ENCODE peak calls at places on chromosome 3, in five cellular contexts. R, G, D, W and O are unnamed samples.

GRCh38 chr3:134249935-134250716 is 533 bp downstream of the RYK start:
- DNase-seq in R (peak), G (peak), D (peak), W (peak), O (peak)

GRCh38 chr3:105039004-105039403 is 327.7 kb upstream of the ALCAM start:
- DNase-seq in R (no peak), G (no peak), D (no peak), W (no peak), O (no peak)

GRCh38 chr3:55718074-55718473 is 231.0 kb upstream of the WNT5A start:
- DNase-seq in R (no peak), G (no peak), D (no peak), W (no peak), O (no peak)

GRCh38 chr3:31858439-31858838 is 122.6 kb downstream of the OSBPL10 start:
- DNase-seq in R (peak), G (no peak), D (peak), W (no peak), O (no peak)

GRCh38 chr3:50242778-50243551 is 7.0 kb downstream of the GNAI2 start:
- DNase-seq in R (peak), G (peak), D (no peak), W (no peak), O (no peak)

GRCh38 chr3:52437326-52438103 is 7.4 kb downstream of the SEMA3G start:
- DNase-seq in R (no peak), G (no peak), D (no peak), W (peak), O (no peak)

GRCh38 chr3:184360070-184360833 is 1.2 kb downstream of the CLCN2 start:
- DNase-seq in R (no peak), G (no peak), D (no peak), W (no peak), O (no peak)

GRCh38 chr3:73094127-73094526 is 32.7 kb downstream of the EBLN2 start:
- DNase-seq in R (peak), G (peak), D (no peak), W (no peak), O (no peak)

GRCh38 chr3:146019508-146019907 is 141.5 kb downstream of the PLOD2 start:
- DNase-seq in R (no peak), G (no peak), D (no peak), W (peak), O (no peak)

GRCh38 chr3:69867941-69868505 is 128.8 kb downstream of the MITF start:
- DNase-seq in R (no peak), G (no peak), D (no peak), W (no peak), O (no peak)

GRCh38 chr3:36944641-36945270 is at the start of gene TRANK1:
- DNase-seq in R (no peak), G (peak), D (peak), W (peak), O (no peak)

GRCh38 chr3:141399979-141400971 is 32.0 kb downstream of the ZBTB38 start:
- DNase-seq in R (no peak), G (no peak), D (peak), W (peak), O (no peak)

GRCh38 chr3:71942432-71942831 is 157.5 kb upstream of the PROK2 start:
- DNase-seq in R (no peak), G (no peak), D (no peak), W (no peak), O (no peak)

GRCh38 chr3:148087601-148088371 is 609.9 kb upstream of the AGTR1 start:
- DNase-seq in R (no peak), G (no peak), D (no peak), W (no peak), O (no peak)

GRCh38 chr3:16987141-16987540 is 102.4 kb downstream of the PLCL2 start:
- DNase-seq in R (no peak), G (no peak), D (no peak), W (no peak), O (no peak)

GRCh38 chr3:137770066-137770805 is 6.1 kb downstream of the SOX14 start:
- DNase-seq in R (no peak), G (no peak), D (no peak), W (no peak), O (no peak)

GRCh38 chr3:73270839-73271483 is 209.5 kb downstream of the EBLN2 start:
- DNase-seq in R (no peak), G (no peak), D (peak), W (no peak), O (no peak)

GRCh38 chr3:64455351-64455750 is 230.1 kb upstream of the PRICKLE2 start:
- DNase-seq in R (no peak), G (no peak), D (no peak), W (no peak), O (no peak)

GRCh38 chr3:50237754-50238548 is 1.9 kb downstream of the GNAI2 start:
- DNase-seq in R (peak), G (peak), D (peak), W (peak), O (peak)

GRCh38 chr3:95899911-95900310 is 914.5 kb upstream of the EPHA6 start:
- DNase-seq in R (peak), G (no peak), D (no peak), W (no peak), O (no peak)

GRCh38 chr3:180624714-180625113 is 22.8 kb downstream of the TTC14 start:
- DNase-seq in R (no peak), G (no peak), D (no peak), W (no peak), O (no peak)